ENCODE peak calls at places on chromosomes 11 and 22, in ten cellular contexts. One of them, this sample, is unnamed.

GRCh38 chr11:1317432-1317831 is 8.0 kb upstream of the TOLLIP start:
- DNase-seq in AG20443: no peak
- DNase-seq in T follicular helper cell: no peak
- DNase-seq in EL: no peak
- DNase-seq in ACHN: no peak
- DNase-seq in activated effector memory CD4-positive, alpha-beta T cell treated with Interleukin-2 at 50 U/mL for 16 hours: no peak
- DNase-seq in ELF-1: no peak
- DNase-seq in NAMALWA: no peak
- DNase-seq in activated T-cell treated with anti-CD3 and anti-CD28 coated beads for 48 hours: no peak
- DNase-seq in left colon: no peak
- DNase-seq in this sample: no peak

GRCh38 chr22:48265000-48265625 is 1502.7 kb downstream of the TBC1D22A start:
- DNase-seq in AG20443: no peak
- DNase-seq in T follicular helper cell: no peak
- DNase-seq in EL: no peak
- DNase-seq in ACHN: no peak
- DNase-seq in activated effector memory CD4-positive, alpha-beta T cell treated with Interleukin-2 at 50 U/mL for 16 hours: no peak
- DNase-seq in ELF-1: no peak
- DNase-seq in NAMALWA: no peak
- DNase-seq in activated T-cell treated with anti-CD3 and anti-CD28 coated beads for 48 hours: no peak
- DNase-seq in left colon: no peak
- DNase-seq in this sample: no peak

GRCh38 chr22:49545606-49546005 is 282.1 kb downstream of the BRD1 start:
- DNase-seq in AG20443: no peak
- DNase-seq in T follicular helper cell: no peak
- DNase-seq in EL: no peak
- DNase-seq in ACHN: no peak
- DNase-seq in activated effector memory CD4-positive, alpha-beta T cell treated with Interleukin-2 at 50 U/mL for 16 hours: no peak
- DNase-seq in ELF-1: no peak
- DNase-seq in NAMALWA: no peak
- DNase-seq in activated T-cell treated with anti-CD3 and anti-CD28 coated beads for 48 hours: no peak
- DNase-seq in left colon: no peak
- DNase-seq in this sample: no peak

GRCh38 chr11:3058753-3059664 is 1.8 kb upstream of the CARS1 start:
- DNase-seq in AG20443: peak
- DNase-seq in T follicular helper cell: no peak
- DNase-seq in EL: peak
- DNase-seq in ACHN: peak
- DNase-seq in activated effector memory CD4-positive, alpha-beta T cell treated with Interleukin-2 at 50 U/mL for 16 hours: no peak
- DNase-seq in ELF-1: peak
- DNase-seq in NAMALWA: peak
- DNase-seq in activated T-cell treated with anti-CD3 and anti-CD28 coated beads for 48 hours: no peak
- DNase-seq in left colon: no peak
- DNase-seq in this sample: no peak

GRCh38 chr11:105986554-105986953 is 35.5 kb downstream of the MSANTD4 start:
- DNase-seq in AG20443: no peak
- DNase-seq in T follicular helper cell: no peak
- DNase-seq in EL: no peak
- DNase-seq in ACHN: peak
- DNase-seq in activated effector memory CD4-positive, alpha-beta T cell treated with Interleukin-2 at 50 U/mL for 16 hours: no peak
- DNase-seq in ELF-1: no peak
- DNase-seq in NAMALWA: no peak
- DNase-seq in activated T-cell treated with anti-CD3 and anti-CD28 coated beads for 48 hours: no peak
- DNase-seq in left colon: no peak
- DNase-seq in this sample: no peak

GRCh38 chr11:47586456-47586855 is at the start of gene FAM180B:
- DNase-seq in AG20443: peak
- DNase-seq in T follicular helper cell: no peak
- DNase-seq in EL: no peak
- DNase-seq in ACHN: no peak
- DNase-seq in activated effector memory CD4-positive, alpha-beta T cell treated with Interleukin-2 at 50 U/mL for 16 hours: no peak
- DNase-seq in ELF-1: no peak
- DNase-seq in NAMALWA: no peak
- DNase-seq in activated T-cell treated with anti-CD3 and anti-CD28 coated beads for 48 hours: no peak
- DNase-seq in left colon: no peak
- DNase-seq in this sample: no peak

GRCh38 chr22:36806824-36807223 is 10.0 kb downstream of the PVALB start:
- DNase-seq in AG20443: no peak
- DNase-seq in T follicular helper cell: no peak
- DNase-seq in EL: no peak
- DNase-seq in ACHN: no peak
- DNase-seq in activated effector memory CD4-positive, alpha-beta T cell treated with Interleukin-2 at 50 U/mL for 16 hours: no peak
- DNase-seq in ELF-1: no peak
- DNase-seq in NAMALWA: no peak
- DNase-seq in activated T-cell treated with anti-CD3 and anti-CD28 coated beads for 48 hours: no peak
- DNase-seq in left colon: no peak
- DNase-seq in this sample: no peak

GRCh38 chr11:108788565-108789199 is 123.8 kb downstream of the DDX10 start:
- DNase-seq in AG20443: peak
- DNase-seq in T follicular helper cell: no peak
- DNase-seq in EL: peak
- DNase-seq in ACHN: peak
- DNase-seq in activated effector memory CD4-positive, alpha-beta T cell treated with Interleukin-2 at 50 U/mL for 16 hours: no peak
- DNase-seq in ELF-1: peak
- DNase-seq in NAMALWA: peak
- DNase-seq in activated T-cell treated with anti-CD3 and anti-CD28 coated beads for 48 hours: no peak
- DNase-seq in left colon: no peak
- DNase-seq in this sample: no peak

GRCh38 chr11:65516135-65516968 is 8.5 kb upstream of the SCYL1 start:
- DNase-seq in AG20443: no peak
- DNase-seq in T follicular helper cell: no peak
- DNase-seq in EL: no peak
- DNase-seq in ACHN: no peak
- DNase-seq in activated effector memory CD4-positive, alpha-beta T cell treated with Interleukin-2 at 50 U/mL for 16 hours: no peak
- DNase-seq in ELF-1: no peak
- DNase-seq in NAMALWA: no peak
- DNase-seq in activated T-cell treated with anti-CD3 and anti-CD28 coated beads for 48 hours: no peak
- DNase-seq in left colon: no peak
- DNase-seq in this sample: no peak

GRCh38 chr11:122706261-122706660 is 50.7 kb downstream of the UBASH3B start:
- DNase-seq in AG20443: peak
- DNase-seq in T follicular helper cell: no peak
- DNase-seq in EL: peak
- DNase-seq in ACHN: no peak
- DNase-seq in activated effector memory CD4-positive, alpha-beta T cell treated with Interleukin-2 at 50 U/mL for 16 hours: no peak
- DNase-seq in ELF-1: no peak
- DNase-seq in NAMALWA: no peak
- DNase-seq in activated T-cell treated with anti-CD3 and anti-CD28 coated beads for 48 hours: no peak
- DNase-seq in left colon: no peak
- DNase-seq in this sample: no peak

GRCh38 chr22:24391836-24392217 is 35.6 kb upstream of the ADORA2A start:
- DNase-seq in AG20443: peak
- DNase-seq in T follicular helper cell: no peak
- DNase-seq in EL: peak
- DNase-seq in ACHN: no peak
- DNase-seq in activated effector memory CD4-positive, alpha-beta T cell treated with Interleukin-2 at 50 U/mL for 16 hours: no peak
- DNase-seq in ELF-1: no peak
- DNase-seq in NAMALWA: no peak
- DNase-seq in activated T-cell treated with anti-CD3 and anti-CD28 coated beads for 48 hours: no peak
- DNase-seq in left colon: no peak
- DNase-seq in this sample: no peak

GRCh38 chr22:19825904-19826618 is 28.6 kb downstream of the GNB1L start:
- DNase-seq in AG20443: no peak
- DNase-seq in T follicular helper cell: no peak
- DNase-seq in EL: no peak
- DNase-seq in ACHN: no peak
- DNase-seq in activated effector memory CD4-positive, alpha-beta T cell treated with Interleukin-2 at 50 U/mL for 16 hours: no peak
- DNase-seq in ELF-1: no peak
- DNase-seq in NAMALWA: no peak
- DNase-seq in activated T-cell treated with anti-CD3 and anti-CD28 coated beads for 48 hours: no peak
- DNase-seq in left colon: no peak
- DNase-seq in this sample: no peak

GRCh38 chr22:38469306-38469781 is 1.4 kb downstream of the KDELR3 start:
- DNase-seq in AG20443: no peak
- DNase-seq in T follicular helper cell: no peak
- DNase-seq in EL: no peak
- DNase-seq in ACHN: no peak
- DNase-seq in activated effector memory CD4-positive, alpha-beta T cell treated with Interleukin-2 at 50 U/mL for 16 hours: no peak
- DNase-seq in ELF-1: no peak
- DNase-seq in NAMALWA: no peak
- DNase-seq in activated T-cell treated with anti-CD3 and anti-CD28 coated beads for 48 hours: no peak
- DNase-seq in left colon: no peak
- DNase-seq in this sample: no peak

This sample was measured in stimulated activated naive B cell treated with anti-CD40 and anti-IgM and Interleukin-4, amounts not matched to agents 10 μg/mL and 1 μg/mL and 100 μg/mL, for 72 hours.